ENCODE peak calls at places on chromosomes 4 and X, in four cellular contexts. Q is NCI-H446 treated with DMSO at 0.1 percent for 48 hours, Y is BE2C, C is GM13977. L is an unnamed sample.

GRCh38 chrX:20001615-20002014 is 10.8 kb upstream of the BCLAF3 start:
- DNase-seq in Q (no peak), Y (no peak), C (no peak), L (no peak)

GRCh38 chrX:33336783-33337182 is 125.4 kb upstream of the DMD start:
- DNase-seq in Q (no peak), Y (peak), C (no peak), L (no peak)

GRCh38 chrX:52422884-52423283 is 54.1 kb downstream of the XAGE2 start:
- DNase-seq in Q (no peak), Y (no peak), C (no peak), L (no peak)

GRCh38 chr4:26176621-26177121 is 144.1 kb upstream of the RBPJ start:
- DNase-seq in Q (no peak), Y (no peak), C (no peak), L (no peak)

GRCh38 chr4:26388671-26389070 is 67.9 kb downstream of the RBPJ start:
- DNase-seq in Q (no peak), Y (no peak), C (no peak), L (no peak)

GRCh38 chrX:43750248-43750676 is 94.2 kb downstream of the MAOA start:
- DNase-seq in Q (peak), Y (peak), C (peak), L (peak)

GRCh38 chr4:158443731-158444130 is 78.0 kb upstream of the RXFP1 start:
- DNase-seq in Q (no peak), Y (no peak), C (no peak), L (no peak)

GRCh38 chr4:7323461-7323871 is 111.3 kb downstream of the PSAPL1 start:
- DNase-seq in Q (no peak), Y (no peak), C (no peak), L (no peak)

GRCh38 chr4:142408003-142408441 is 438.1 kb downstream of the INPP4B start:
- DNase-seq in Q (no peak), Y (no peak), C (no peak), L (no peak)

GRCh38 chr4:139815646-139816601 is 150.3 kb downstream of the MGST2 start:
- DNase-seq in Q (peak), Y (peak), C (no peak), L (peak)

GRCh38 chr4:174631901-174632758 is 109.8 kb upstream of the HPGD start:
- DNase-seq in Q (no peak), Y (no peak), C (peak), L (no peak)

GRCh38 chr4:69894221-69894620 is 34.3 kb upstream of the SULT1E1 start:
- DNase-seq in Q (no peak), Y (no peak), C (no peak), L (no peak)

GRCh38 chrX:21711126-21711847 is 46.6 kb downstream of the SMPX start:
- DNase-seq in Q (no peak), Y (no peak), C (no peak), L (no peak)

GRCh38 chr4:96952610-96953009 is 1112.7 kb downstream of the PDHA2 start:
- DNase-seq in Q (no peak), Y (no peak), C (no peak), L (no peak)

GRCh38 chr4:26076896-26077295 is 162.9 kb downstream of the SMIM20 start:
- DNase-seq in Q (no peak), Y (no peak), C (no peak), L (no peak)

GRCh38 chr4:6761540-6762243 is 20.8 kb upstream of the KIAA0232 start:
- DNase-seq in Q (no peak), Y (no peak), C (no peak), L (no peak)

GRCh38 chr4:56976878-56977320 is 507 bp downstream of the NOA1 start:
- DNase-seq in Q (no peak), Y (peak), C (peak), L (peak)

GRCh38 chrX:16914058-16914457 is 32.4 kb upstream of the REPS2 start:
- DNase-seq in Q (no peak), Y (no peak), C (no peak), L (no peak)

GRCh38 chrX:150482537-150483217 is 85.7 kb upstream of the MTM1 start:
- DNase-seq in Q (peak), Y (no peak), C (no peak), L (no peak)

GRCh38 chrX:45497290-45497689 is 296.6 kb upstream of the DIPK2B start:
- DNase-seq in Q (no peak), Y (no peak), C (no peak), L (no peak)

GRCh38 chr4:112817933-112818921 is 181.3 kb downstream of the LARP7 start:
- DNase-seq in Q (peak), Y (peak), C (peak), L (peak)

GRCh38 chr4:1297456-1298325 is 8.0 kb downstream of the MAEA start:
- DNase-seq in Q (no peak), Y (no peak), C (no peak), L (no peak)

GRCh38 chr4:2313366-2313765 is 51.5 kb upstream of the MXD4 start:
- DNase-seq in Q (no peak), Y (no peak), C (no peak), L (peak)

GRCh38 chr4:146916479-146917076 is 29.1 kb downstream of the TTC29 start:
- DNase-seq in Q (no peak), Y (peak), C (peak), L (no peak)

GRCh38 chr4:16136321-16136720 is 52.5 kb upstream of the PROM1 start:
- DNase-seq in Q (no peak), Y (no peak), C (no peak), L (no peak)

GRCh38 chrX:103780701-103781402 is 4.2 kb downstream of the PLP1 start:
- DNase-seq in Q (no peak), Y (no peak), C (no peak), L (no peak)

GRCh38 chr4:154779362-154779947 is 1.6 kb upstream of the RBM46 start:
- DNase-seq in Q (no peak), Y (no peak), C (no peak), L (no peak)

GRCh38 chr4:128716325-128716724 is 93.2 kb upstream of the JADE1 start:
- DNase-seq in Q (no peak), Y (no peak), C (no peak), L (no peak)

GRCh38 chr4:80153800-80154546 is 43.3 kb upstream of the PRDM8 start:
- DNase-seq in Q (peak), Y (no peak), C (no peak), L (no peak)

GRCh38 chr4:179583221-179583620 is 2141.0 kb upstream of the AGA start:
- DNase-seq in Q (no peak), Y (no peak), C (no peak), L (no peak)

GRCh38 chr4:158948071-158948470 is 154.8 kb upstream of the RAPGEF2 start:
- DNase-seq in Q (no peak), Y (no peak), C (no peak), L (no peak)

GRCh38 chrX:39755152-39756032 is 342.4 kb downstream of the BCOR start:
- DNase-seq in Q (peak), Y (peak), C (no peak), L (no peak)

GRCh38 chr4:98334461-98334860 is 73.3 kb downstream of the RAP1GDS1 start:
- DNase-seq in Q (no peak), Y (no peak), C (no peak), L (no peak)

GRCh38 chr4:41458689-41459088 is 79.3 kb upstream of the LIMCH1 start:
- DNase-seq in Q (no peak), Y (no peak), C (no peak), L (no peak)

GRCh38 chr4:6472008-6472386 is 417 bp downstream of the PPP2R2C start:
- DNase-seq in Q (no peak), Y (no peak), C (no peak), L (no peak)

GRCh38 chrX:9786839-9787635 is 808 bp downstream of the SHROOM2 start:
- DNase-seq in Q (no peak), Y (no peak), C (no peak), L (no peak)